ENCODE peak calls at places on chromosomes 4 and X, in six cellular contexts. G is HepG2, J is esophagus muscularis mucosa, K is transverse colon, T is tibial nerve, A is ovary. O is an unnamed sample.

GRCh38 chrX:74383611-74384010 is 37.7 kb upstream of the SLC16A2 start:
- DNase-seq in A (peak), J (no peak), K (peak), T (peak), G (peak), O (peak)

GRCh38 chr4:2688697-2689096 is 67.4 kb downstream of the TNIP2 start:
- DNase-seq in G (no peak), T (no peak), J (no peak), K (no peak), A (no peak), O (no peak)

GRCh38 chr4:141458501-141458900 is 177.9 kb upstream of the IL15 start:
- DNase-seq in J (no peak), T (no peak), K (no peak), G (no peak), A (no peak), O (no peak)

GRCh38 chrX:109872021-109872730 is 130.7 kb upstream of the TMEM164 start:
- DNase-seq in A (no peak), G (peak), J (no peak), K (no peak), T (no peak), O (no peak)

GRCh38 chr4:144831971-144832370 is 186.0 kb downstream of the HHIP start:
- DNase-seq in J (no peak), T (no peak), K (no peak), G (no peak), A (no peak), O (no peak)

GRCh38 chrX:110026099-110026844 is 23.4 kb downstream of the TMEM164 start:
- DNase-seq in A (no peak), K (peak), G (no peak), J (no peak), T (no peak), O (peak)

GRCh38 chr4:123477804-123478209 is 81.2 kb downstream of the SPRY1 start:
- DNase-seq in K (peak), G (peak), T (peak), J (no peak), A (no peak), O (no peak)

GRCh38 chrX:109270580-109271484 is 211.1 kb downstream of the GUCY2F start:
- DNase-seq in K (peak), T (no peak), G (no peak), J (no peak), A (no peak), O (peak)

GRCh38 chrX:119757979-119758681 is at the start of gene SOWAHD:
- DNase-seq in K (peak), J (no peak), T (no peak), G (peak), A (peak), O (peak)

GRCh38 chrX:129983575-129984131 is 1.2 kb downstream of the BCORL1 start:
- DNase-seq in J (no peak), T (peak), G (no peak), A (peak), K (peak), O (no peak)

GRCh38 chr4:6097581-6097980 is 79.3 kb upstream of the C4orf50 start:
- DNase-seq in K (no peak), T (no peak), A (no peak), G (no peak), J (no peak), O (no peak)

GRCh38 chr4:153535735-153536494 is 69.8 kb downstream of the TMEM131L start:
- DNase-seq in K (no peak), T (no peak), A (no peak), J (peak), G (no peak), O (no peak)

GRCh38 chr4:159280442-159281172 is 177.7 kb downstream of the RAPGEF2 start:
- DNase-seq in A (no peak), J (no peak), K (no peak), G (peak), T (no peak), O (no peak)

GRCh38 chr4:106010761-106011160 is 115.5 kb downstream of the NPNT start:
- DNase-seq in G (no peak), J (no peak), K (no peak), A (no peak), T (no peak), O (no peak)

GRCh38 chr4:3374667-3375066 is 67.1 kb upstream of the HGFAC start:
- DNase-seq in K (no peak), G (no peak), J (no peak), T (no peak), A (no peak), O (no peak)

GRCh38 chrX:123263246-123263757 is 79.2 kb downstream of the GRIA3 start:
- DNase-seq in A (no peak), J (no peak), T (no peak), G (no peak), K (no peak), O (no peak)

GRCh38 chr4:1208970-1209704 is 36.8 kb upstream of the SPON2 start:
- DNase-seq in G (no peak), A (no peak), K (peak), T (no peak), J (no peak), O (no peak)

DNA sequence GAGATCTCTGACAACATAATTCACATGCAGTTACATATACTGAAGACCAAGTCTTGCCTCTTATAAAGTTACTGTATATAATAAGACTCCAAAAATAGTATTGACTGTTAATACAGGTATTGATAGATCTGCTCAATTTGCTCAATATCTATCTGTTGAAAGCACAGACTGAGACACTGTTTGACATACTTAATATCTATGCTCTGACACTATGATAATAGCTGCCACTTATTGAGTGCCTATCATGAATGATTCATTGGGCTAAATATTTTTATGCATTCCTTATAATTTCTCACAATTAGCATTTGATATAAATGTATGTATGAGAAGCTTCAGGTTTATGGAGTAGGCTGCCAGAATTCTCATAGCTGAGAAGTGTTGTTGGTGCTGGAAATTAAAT is 1600.9 kb upstream of the IGFBP7 start:
- DNase-seq in G (no peak), T (no peak), K (no peak), J (no peak), A (no peak), O (no peak)
- TF ChIP-seq EP300 in G (no peak), T (no peak), K (no peak), J (no peak), A (no peak), O (no peak)

GRCh38 chr4:47530801-47531200 is 45.7 kb downstream of the ATP10D start:
- DNase-seq in J (no peak), T (no peak), A (no peak), G (no peak), K (no peak), O (no peak)

GRCh38 chr4:47519239-47519883 is 34.3 kb downstream of the ATP10D start:
- DNase-seq in G (no peak), K (no peak), T (no peak), A (no peak), J (no peak), O (no peak)

GRCh38 chr4:47528651-47529050 is 43.6 kb downstream of the ATP10D start:
- DNase-seq in T (no peak), J (no peak), G (no peak), A (no peak), K (no peak), O (no peak)

GRCh38 chr4:47526281-47526680 is 41.2 kb downstream of the ATP10D start:
- DNase-seq in G (no peak), J (no peak), K (no peak), T (no peak), A (no peak), O (no peak)

GRCh38 chr4:47525154-47525819 is 40.2 kb downstream of the ATP10D start:
- DNase-seq in J (no peak), A (no peak), K (no peak), G (no peak), T (peak), O (no peak)
- TF ChIP-seq EP300 in J (no peak), A (no peak), K (no peak), G (no peak), T (peak), O (no peak)

GRCh38 chrX:46327229-46328081 is 217.8 kb downstream of the ZNF674 start:
- DNase-seq in J (no peak), G (peak), K (peak), T (no peak), A (no peak), O (peak)
- TF ChIP-seq EP300 in J (no peak), G (peak), K (no peak), T (peak), A (no peak), O (no peak)

DNA sequence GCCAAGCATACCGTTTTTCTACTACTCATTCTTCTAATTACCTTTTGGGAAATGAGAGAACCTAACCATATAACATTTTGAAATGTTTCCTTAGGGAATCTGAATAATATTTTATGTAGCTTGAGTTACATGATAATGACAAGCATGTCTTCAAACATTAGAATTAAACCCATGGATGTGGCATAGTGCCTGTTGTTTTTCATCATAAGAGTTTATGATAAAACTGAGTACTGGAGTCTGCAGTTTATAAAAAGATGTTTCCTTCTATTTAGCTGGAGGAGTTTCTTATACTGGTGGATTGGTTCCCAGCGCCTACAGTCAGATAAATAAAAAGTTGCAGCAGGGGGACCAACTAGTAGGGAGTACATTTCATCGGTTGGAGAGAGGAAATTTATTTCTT is 70.1 kb upstream of the PCDH18 start:
- DNase-seq in A (no peak), G (no peak), T (no peak), K (no peak), J (no peak), O (no peak)
- TF ChIP-seq EP300 in A (no peak), G (no peak), T (no peak), K (no peak), J (no peak), O (no peak)

DNA sequence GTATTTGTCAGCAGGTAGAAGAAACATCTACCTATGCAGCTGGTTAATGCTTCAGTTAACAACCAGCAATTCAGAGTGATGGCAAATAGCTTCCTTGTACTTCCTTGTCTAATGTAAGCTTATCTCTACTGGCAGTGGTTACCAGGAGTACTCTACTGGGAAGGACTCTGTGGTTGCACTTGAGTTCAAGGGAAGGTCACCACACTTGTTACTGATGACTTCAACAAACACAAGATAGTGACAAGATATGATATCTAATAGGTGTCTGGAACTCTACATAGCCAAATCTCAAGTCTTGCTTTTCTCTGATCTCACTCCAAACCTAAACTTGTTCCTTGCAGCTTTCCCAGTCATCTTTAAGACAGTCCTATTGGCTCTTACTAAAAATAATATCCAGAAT is 1644.9 kb upstream of the TENM3 start:
- DNase-seq in G (no peak), K (no peak), J (no peak), A (no peak), T (no peak), O (no peak)
- TF ChIP-seq EP300 in G (no peak), K (no peak), J (no peak), A (no peak), T (no peak), O (no peak)

DNA sequence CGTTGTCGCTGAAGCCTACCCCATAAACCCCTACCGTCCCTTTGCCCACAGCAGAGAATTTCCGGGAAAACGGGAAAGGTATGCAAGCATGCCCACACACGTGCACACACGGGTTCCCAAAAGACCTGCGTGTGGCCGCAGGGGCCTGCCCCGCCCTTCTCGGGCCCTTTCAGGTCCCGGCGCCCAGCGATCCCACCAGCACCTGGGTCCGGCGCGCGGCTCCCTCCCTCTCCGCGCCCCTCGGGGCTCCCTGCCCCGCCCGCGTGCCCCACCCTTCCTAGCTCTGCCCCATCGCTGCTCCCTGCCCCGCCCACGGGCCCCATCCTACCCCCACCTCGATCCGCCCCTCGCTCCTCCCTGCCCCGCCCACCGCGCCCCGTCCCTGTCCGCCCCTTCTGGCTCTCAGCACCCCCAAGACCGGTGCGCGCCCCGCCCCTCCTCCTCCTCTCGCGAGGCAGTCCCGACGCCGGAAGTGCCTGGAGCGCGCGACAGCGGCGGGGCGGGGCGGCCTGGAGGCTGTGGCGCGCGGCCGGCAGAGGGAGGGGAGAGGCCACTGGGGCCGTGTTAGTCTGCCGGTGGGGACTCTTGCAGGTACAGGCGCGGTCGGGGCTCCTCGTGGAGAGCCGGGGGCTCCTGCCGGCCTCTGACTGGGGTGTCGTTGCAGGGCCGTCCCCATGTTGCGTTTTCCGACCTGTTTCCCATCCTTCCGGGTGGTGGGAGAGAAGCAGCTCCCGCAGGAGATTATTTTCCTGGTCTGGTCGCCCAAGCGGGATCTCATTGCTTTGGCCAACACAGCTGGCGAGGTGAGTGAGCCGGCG is at the start of gene ANAPC4:
- DNase-seq in J (peak), A (peak), K (peak), T (peak), G (peak), O (peak)
- TF ChIP-seq EP300 in J (no peak), A (no peak), K (no peak), T (peak), G (no peak), O (no peak)

GRCh38 chrX:43654431-43655150 is 1.5 kb upstream of the MAOA start:
- DNase-seq in K (peak), A (peak), G (peak), T (peak), J (peak), O (peak)
- TF ChIP-seq EP300 in K (no peak), A (no peak), G (no peak), T (peak), J (no peak), O (no peak)